ENCODE peak calls at places on chromosomes 2 and 18, in five cellular contexts. P is GM12878, N is WTC11, S is GM23338, W is HepG2. D is an unnamed sample.

GRCh38 chr2:37648316-37649011 is 23.0 kb downstream of the CDC42EP3 start:
- DNase-seq in S (no peak), N (no peak), P (no peak), W (no peak), D (no peak)

GRCh38 chr18:57806891-57807280 is 3.8 kb upstream of the ATP8B1 start:
- DNase-seq in N (no peak), W (no peak), S (no peak), P (no peak), D (no peak)

GRCh38 chr2:39947294-39948015 is 168.4 kb upstream of the THUMPD2 start:
- DNase-seq in S (no peak), P (no peak), N (no peak), W (no peak), D (no peak)

GRCh38 chr2:11411768-11412448 is 54.1 kb downstream of the E2F6 start:
- DNase-seq in P (no peak), S (peak; percentile 88), W (peak; percentile 65), N (peak; percentile 65), D (peak; percentile 53)

GRCh38 chr2:54239427-54239826 is 16.6 kb downstream of the TSPYL6 start:
- DNase-seq in W (no peak), P (no peak), S (no peak), N (no peak), D (no peak)

GRCh38 chr18:57087985-57088384 is 58.9 kb upstream of the BOD1L2 start:
- DNase-seq in W (no peak), N (no peak), P (no peak), S (no peak), D (no peak)

GRCh38 chr2:129661942-129662341 is 317.5 kb upstream of the RAB6C start:
- DNase-seq in W (no peak), S (no peak), P (no peak), N (no peak), D (no peak)

GRCh38 chr2:6913415-6914157 is 3.6 kb upstream of the RNF144A start:
- DNase-seq in W (no peak), N (no peak), P (no peak), S (no peak), D (no peak)

GRCh38 chr18:903703-904102 is 968 bp upstream of the ADCYAP1 start:
- DNase-seq in S (peak; percentile 83), P (no peak), W (no peak), N (peak; percentile 83), D (peak; percentile 69)

GRCh38 chr2:113869253-113869652 is 20.6 kb upstream of the ACTR3 start:
- DNase-seq in N (no peak), P (no peak), S (no peak), W (no peak), D (no peak)

GRCh38 chr2:199556886-199557285 is 99.1 kb upstream of the SATB2 start:
- DNase-seq in N (no peak), P (no peak), W (no peak), S (no peak), D (no peak)

GRCh38 chr2:121648611-121649401 is 456 bp downstream of the CLASP1 start:
- DNase-seq in S (peak; percentile 68), W (peak; percentile 42), P (no peak), N (peak; percentile 66), D (peak; percentile 47)

GRCh38 chr2:32135409-32135808 is 30.3 kb upstream of the SLC30A6 start:
- DNase-seq in S (peak; percentile 65), N (no peak), P (no peak), W (peak; percentile 68), D (peak; percentile 35)

GRCh38 chr18:62324355-62324828 is 718 bp upstream of the TNFRSF11A start:
- DNase-seq in P (no peak), S (peak; percentile 45), N (no peak), W (no peak), D (no peak)

GRCh38 chr2:241865957-241866858 is 3.3 kb upstream of the RTP5 start:
- DNase-seq in N (peak; percentile 57), W (no peak), S (peak; percentile 71), P (no peak), D (no peak)

GRCh38 chr2:63698825-63699548 is 110.2 kb downstream of the MDH1 start:
- DNase-seq in S (peak; percentile 84), W (peak; percentile 72), N (peak; percentile 52), P (no peak), D (no peak)

GRCh38 chr18:8805552-8805951 is 100.2 kb downstream of the MTCL1 start:
- DNase-seq in W (no peak), S (no peak), N (no peak), P (no peak), D (no peak)

GRCh38 chr2:120005834-120006521 is 6.9 kb upstream of the EPB41L5 start:
- DNase-seq in W (no peak), P (peak; percentile 65), S (no peak), N (no peak), D (peak; percentile 28)

GRCh38 chr2:170264865-170265264 is 86.9 kb downstream of the MYO3B start:
- DNase-seq in S (no peak), P (no peak), N (no peak), W (no peak), D (no peak)

GRCh38 chr2:1603059-1603458 is 141.3 kb downstream of the PXDN start:
- DNase-seq in S (no peak), N (no peak), P (no peak), W (no peak), D (no peak)

GRCh38 chr18:50097702-50098101 is 97.2 kb downstream of the MYO5B start:
- DNase-seq in N (no peak), W (peak; percentile 24), S (no peak), P (no peak), D (no peak)

GRCh38 chr2:230723363-230723762 is 10.7 kb downstream of the CAB39 start:
- DNase-seq in P (no peak), S (no peak), N (no peak), W (no peak), D (peak; percentile 21)

GRCh38 chr18:33282142-33282541 is 158.4 kb downstream of the CCDC178 start:
- DNase-seq in N (no peak), P (no peak), W (no peak), S (no peak), D (no peak)

GRCh38 chr2:119674711-119675500 is 4.1 kb upstream of the TMEM177 start:
- DNase-seq in W (no peak), N (no peak), S (no peak), P (no peak), D (no peak)

GRCh38 chr2:231535961-231536360 is 5.7 kb upstream of the NMUR1 start:
- DNase-seq in N (no peak), P (no peak), S (no peak), W (no peak), D (no peak)

GRCh38 chr2:23594079-23594494 is 209.1 kb downstream of the KLHL29 start:
- DNase-seq in P (no peak), N (no peak), W (no peak), S (no peak), D (no peak)

GRCh38 chr2:56197816-56198215 is 14.0 kb downstream of the CCDC85A start:
- DNase-seq in P (no peak), S (no peak), W (no peak), N (no peak), D (no peak)

GRCh38 chr18:51191139-51191717 is 6.3 kb downstream of the MEX3C start:
- DNase-seq in W (no peak), P (no peak), S (no peak), N (no peak), D (peak; percentile 25)

GRCh38 chr2:61210332-61210981 is 48.5 kb downstream of the C2orf74 start:
- DNase-seq in W (peak; percentile 34), N (no peak), P (no peak), S (no peak), D (no peak)

GRCh38 chr2:68287580-68288441 is 31.9 kb downstream of the CNRIP1 start:
- DNase-seq in S (peak; percentile 15), W (no peak), N (no peak), P (no peak), D (peak; percentile 77)

GRCh38 chr2:56333812-56334485 is 150.2 kb downstream of the CCDC85A start:
- DNase-seq in W (no peak), N (no peak), S (peak; percentile 43), P (no peak), D (no peak)

GRCh38 chr2:136645458-136645857 is 119.9 kb upstream of the THSD7B start:
- DNase-seq in S (no peak), P (no peak), W (no peak), N (no peak), D (no peak)

GRCh38 chr18:48851563-48851962 is 99.2 kb downstream of the SMAD7 start:
- DNase-seq in W (no peak), N (no peak), S (no peak), P (no peak), D (no peak)

GRCh38 chr2:36356990-36357505 is 1.5 kb downstream of the CRIM1 start:
- DNase-seq in P (no peak), S (no peak), N (no peak), W (peak; percentile 69), D (no peak)

GRCh38 chr2:28736034-28736433 is 15.6 kb upstream of the PPP1CB start:
- DNase-seq in W (no peak), S (no peak), P (no peak), N (no peak), D (no peak)

GRCh38 chr18:7269903-7270302 is 39.0 kb downstream of the LRRC30 start:
- DNase-seq in P (no peak), W (no peak), N (no peak), S (no peak), D (no peak)

GRCh38 chr18:7272268-7273049 is 41.6 kb downstream of the LRRC30 start:
- DNase-seq in W (peak; percentile 55), S (peak; percentile 89), N (peak; percentile 70), P (no peak), D (peak; percentile 16)

GRCh38 chr18:7273301-7273911 is 42.5 kb downstream of the LRRC30 start:
- DNase-seq in S (no peak), P (no peak), N (no peak), W (no peak), D (no peak)
- TF ChIP-seq CREB1 in S (no peak), P (no peak), N (no peak), W (no peak), D (no peak)

DNA sequence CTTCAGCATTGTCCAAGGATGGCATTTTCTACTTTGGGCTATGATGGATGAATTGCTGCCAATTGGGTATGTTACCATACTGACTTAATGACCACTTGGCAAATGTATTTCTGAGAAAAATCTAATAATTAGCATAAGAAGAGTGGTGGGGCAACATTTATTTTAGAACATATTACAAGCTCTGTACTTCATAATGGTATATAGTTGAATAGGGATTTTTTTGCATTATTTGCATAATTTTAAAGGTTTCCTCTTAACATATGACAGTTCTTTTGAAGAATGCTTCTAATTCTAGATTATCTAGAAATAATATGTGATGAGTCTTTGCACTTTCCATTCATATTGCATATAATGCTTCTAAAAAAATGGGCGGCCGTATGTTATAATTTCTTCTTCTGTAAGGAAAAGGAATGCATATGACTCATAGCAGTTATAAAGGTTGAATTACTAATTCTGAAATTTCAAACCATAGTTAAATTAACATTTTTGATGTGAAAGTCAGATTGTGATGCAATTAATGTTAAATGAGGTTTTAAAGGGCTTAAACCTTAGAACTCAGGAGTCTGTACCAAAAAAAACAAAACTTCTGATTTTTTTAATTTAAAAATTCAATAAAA is 1652.3 kb upstream of the SLC39A10 start:
- DNase-seq in P (no peak), W (no peak), N (no peak), S (no peak), D (no peak)
- TF ChIP-seq CREB1 in P (no peak), W (no peak), N (no peak), S (no peak), D (no peak)

GRCh38 chr2:75646090-75646582 is 447 bp upstream of the MRPL19 start:
- DNase-seq in P (no peak), N (no peak), W (peak; percentile 13), S (peak; percentile 20), D (no peak)
- TF ChIP-seq CREB1 in P (no peak), N (no peak), W (no peak), S (no peak), D (no peak)

GRCh38 chr2:186862869-186863709 is 14.1 kb upstream of the ZSWIM2 start:
- DNase-seq in S (peak; percentile 59), N (no peak), W (peak; percentile 23), P (no peak), D (peak; percentile 35)
- TF ChIP-seq CREB1 in S (no peak), N (no peak), W (no peak), P (no peak), D (no peak)